ENCODE peak calls at places on chromosomes 6 and 20, in nine cellular contexts. D is stimulated activated CD4-positive, alpha-beta T cell treated with anti-CD3 and anti-CD28 coated beads, Interleukin-2, amount 100 ng/mL, for 48 hours; T is GM03348; E is stomach; J is progenitor cell of endocrine pancreas; H is left lobe of liver; R is breast epithelium; C is activated naive CD4-positive, alpha-beta T cell treated with anti-CD3 and anti-CD28 coated beads for 36 hours; U is NCI-H1930. O is an unnamed sample.

GRCh38 chr6:148240866-148241477 is 101.7 kb upstream of the SASH1 start:
- DNase-seq in H (no peak), E (no peak), C (no peak), R (no peak), J (no peak), U (no peak), T (peak), D (no peak), O (no peak)

GRCh38 chr6:73564578-73565345 is 43.9 kb upstream of the EEF1A1 start:
- DNase-seq in U (no peak), D (no peak), E (no peak), R (no peak), T (no peak), C (no peak), J (no peak), H (no peak), O (no peak)

GRCh38 chr6:152091851-152092341 is 284.4 kb downstream of the ESR1 start:
- DNase-seq in T (peak), C (no peak), E (no peak), R (no peak), D (no peak), J (no peak), H (no peak), U (no peak), O (peak)

GRCh38 chr20:49924247-49924646 is 8.9 kb upstream of the SPATA2 start:
- DNase-seq in D (no peak), H (no peak), R (no peak), J (no peak), T (no peak), U (no peak), E (no peak), C (no peak), O (no peak)

GRCh38 chr20:48405909-48406308 is 421.9 kb downstream of the PREX1 start:
- DNase-seq in H (no peak), U (no peak), D (no peak), R (no peak), J (no peak), C (no peak), T (no peak), E (no peak), O (no peak)

GRCh38 chr6:15569035-15569995 is 93.5 kb downstream of the DTNBP1 start:
- DNase-seq in E (no peak), H (no peak), U (no peak), C (no peak), T (no peak), R (no peak), J (no peak), D (no peak), O (no peak)

GRCh38 chr6:18823782-18824386 is 436.7 kb downstream of the RNF144B start:
- DNase-seq in D (peak), T (no peak), R (no peak), H (no peak), E (no peak), U (no peak), C (peak), J (no peak), O (peak)

GRCh38 chr20:5636127-5636520 is 114.1 kb upstream of the SHLD1 start:
- DNase-seq in U (no peak), D (no peak), J (no peak), T (no peak), R (no peak), E (no peak), C (no peak), H (no peak), O (no peak)

GRCh38 chr6:164928041-164928321 is 381.4 kb downstream of the C6orf118 start:
- DNase-seq in T (peak), J (no peak), H (no peak), E (no peak), R (no peak), U (no peak), D (no peak), C (no peak), O (peak)

GRCh38 chr6:169725270-169726048 is 1.2 kb upstream of the PHF10 start:
- DNase-seq in H (peak), C (peak), R (no peak), E (peak), T (no peak), D (peak), J (peak), U (no peak), O (peak)

GRCh38 chr6:125237764-125238163 is 64.0 kb downstream of the HDDC2 start:
- DNase-seq in U (no peak), J (no peak), R (no peak), T (no peak), E (no peak), D (no peak), H (no peak), C (no peak), O (no peak)

GRCh38 chr6:63975685-63976084 is 340.1 kb downstream of the PHF3 start:
- DNase-seq in J (no peak), C (no peak), U (no peak), T (no peak), E (no peak), H (no peak), R (no peak), D (no peak), O (no peak)

GRCh38 chr6:137095651-137096238 is 51.0 kb upstream of the IL20RA start:
- DNase-seq in R (no peak), C (peak), U (no peak), T (no peak), H (no peak), J (no peak), E (no peak), D (no peak), O (no peak)

GRCh38 chr6:87909849-87910248 is 137.8 kb upstream of the SPACA1 start:
- DNase-seq in U (no peak), D (no peak), J (no peak), H (no peak), T (peak), C (no peak), E (no peak), R (no peak), O (no peak)

GRCh38 chr6:26233608-26234420 is 131.2 kb upstream of the BTN3A2 start:
- DNase-seq in E (peak), D (peak), R (peak), T (peak), C (peak), H (no peak), J (no peak), U (no peak), O (peak)

GRCh38 chr6:15871211-15871770 is 208.5 kb upstream of the DTNBP1 start:
- DNase-seq in J (no peak), H (no peak), R (no peak), C (no peak), E (no peak), U (no peak), D (no peak), T (no peak), O (no peak)

GRCh38 chr6:6438286-6438685 is 117.8 kb upstream of the F13A1 start:
- DNase-seq in D (no peak), R (no peak), C (no peak), U (no peak), T (no peak), J (no peak), E (no peak), H (no peak), O (no peak)

GRCh38 chr6:126017668-126018067 is 31.3 kb downstream of the TRMT11 start:
- DNase-seq in U (no peak), T (no peak), D (no peak), E (no peak), R (no peak), J (no peak), C (no peak), H (no peak), O (no peak)

GRCh38 chr20:37911838-37912273 is 8.9 kb downstream of the VSTM2L start:
- DNase-seq in J (no peak), E (no peak), D (no peak), H (no peak), U (no peak), T (peak), C (peak), R (no peak), O (peak)

GRCh38 chr6:112909781-112910180 is 562.7 kb downstream of the RFPL4B start:
- DNase-seq in T (peak), C (no peak), U (no peak), J (no peak), E (no peak), H (no peak), R (no peak), D (no peak), O (no peak)

GRCh38 chr6:402901-403658 is 11.5 kb downstream of the IRF4 start:
- DNase-seq in J (no peak), D (peak), U (no peak), R (no peak), C (peak), H (no peak), E (no peak), T (no peak), O (no peak)

GRCh38 chr6:44117397-44118128 is 9.7 kb downstream of the MRPL14 start:
- DNase-seq in R (no peak), T (no peak), J (no peak), U (no peak), D (no peak), E (peak), C (no peak), H (no peak), O (no peak)

GRCh38 chr6:158955265-158955664 is 44.7 kb downstream of the RSPH3 start:
- DNase-seq in R (no peak), U (no peak), J (no peak), H (no peak), T (no peak), C (no peak), D (no peak), E (no peak), O (no peak)

GRCh38 chr6:106163446-106163965 is 77.4 kb downstream of the PRDM1 start:
- DNase-seq in R (no peak), J (no peak), D (peak), T (peak), H (no peak), U (no peak), C (peak), E (no peak), O (peak)

GRCh38 chr6:49548613-49549304 is 1.7 kb upstream of the C6orf141 start:
- DNase-seq in J (no peak), E (no peak), U (no peak), T (no peak), C (no peak), D (no peak), H (no peak), R (no peak), O (no peak)

GRCh38 chr20:43960231-43960630 is 45.6 kb downstream of the TOX2 start:
- DNase-seq in D (no peak), R (no peak), U (no peak), T (no peak), J (no peak), H (no peak), C (no peak), E (no peak), O (no peak)

GRCh38 chr6:102387351-102388033 is 994.0 kb downstream of the GRIK2 start:
- DNase-seq in J (no peak), R (no peak), C (no peak), U (no peak), T (no peak), H (no peak), D (no peak), E (no peak), O (peak)

GRCh38 chr6:39760246-39760952 is 31.8 kb upstream of the DAAM2 start:
- DNase-seq in U (no peak), R (no peak), E (no peak), C (no peak), H (no peak), D (no peak), T (no peak), J (no peak), O (no peak)

GRCh38 chr20:62977613-62978558 is 25.4 kb downstream of the SLC17A9 start:
- DNase-seq in E (peak), R (no peak), C (peak), D (peak), T (no peak), U (no peak), H (no peak), J (no peak), O (no peak)

O was measured in adipocyte.